ENCODE peak calls at places on chromosomes 13 and 19, in five cellular contexts. D is adrenal gland, U is lower leg skin, F is suprapubic skin, T is H1. Z is an unnamed sample.
A peak's percentile ranks its signal among the peaks of the same experiment; 100 is the strongest.

GRCh38 chr13:100530645-100531044 is 57.9 kb downstream of the GGACT start:
- DNase-seq in D (peak; percentile 34), U (peak; percentile 91), F (peak; percentile 80), T (no peak), Z (peak; percentile 43)

GRCh38 chr13:46341112-46341711 is 45.8 kb downstream of the RUBCNL start:
- DNase-seq in D (no peak), U (no peak), F (no peak), T (no peak), Z (no peak)

GRCh38 chr13:113848431-113849260 is 15.2 kb downstream of the GAS6 start:
- DNase-seq in D (no peak), U (peak; percentile 86), F (no peak), T (no peak), Z (no peak)

GRCh38 chr13:45928196-45928595 is 76.6 kb upstream of the SIAH3 start:
- DNase-seq in D (no peak), U (no peak), F (no peak), T (no peak), Z (no peak)

GRCh38 chr13:112879283-112879833 is 89.7 kb upstream of the MCF2L start:
- DNase-seq in D (no peak), U (peak; percentile 42), F (no peak), T (no peak), Z (no peak)

GRCh38 chr13:20439261-20439660 is 86.4 kb downstream of the CRYL1 start:
- DNase-seq in D (no peak), U (no peak), F (no peak), T (no peak), Z (peak; percentile 42)

GRCh38 chr13:26699197-26699490 is 61.4 kb downstream of the GPR12 start:
- DNase-seq in D (no peak), U (no peak), F (no peak), T (no peak), Z (no peak)

GRCh38 chr19:1566392-1567115 is 1.6 kb downstream of the MEX3D start:
- DNase-seq in D (peak; percentile 85), U (peak; percentile 92), F (no peak), T (peak; percentile 39), Z (peak; percentile 68)

GRCh38 chr19:44808463-44809371 is at the start of gene BCAM:
- DNase-seq in D (peak; percentile 79), U (peak; percentile 93), F (no peak), T (no peak), Z (peak; percentile 82)

GRCh38 chr19:43132696-43133095 is 50.2 kb upstream of the PSG2 start:
- DNase-seq in D (no peak), U (no peak), F (no peak), T (no peak), Z (no peak)

GRCh38 chr13:78183737-78184136 is 265.1 kb upstream of the EDNRB start:
- DNase-seq in D (no peak), U (no peak), F (no peak), T (no peak), Z (no peak)

GRCh38 chr19:6802336-6803035 is 30.0 kb downstream of the VAV1 start:
- DNase-seq in D (peak; percentile 34), U (no peak), F (peak; percentile 78), T (no peak), Z (no peak)

GRCh38 chr19:47186337-47187022 is 44.5 kb downstream of the BBC3 start:
- DNase-seq in D (no peak), U (no peak), F (no peak), T (no peak), Z (no peak)

GRCh38 chr13:32334676-32335075 is 19.4 kb downstream of the BRCA2 start:
- DNase-seq in D (no peak), U (no peak), F (no peak), T (no peak), Z (no peak)

GRCh38 chr19:47020992-47021496 is 1.4 kb downstream of the NPAS1 start:
- DNase-seq in D (no peak), U (no peak), F (no peak), T (no peak), Z (no peak)

GRCh38 chr13:106373304-106373988 is 162.0 kb downstream of the EFNB2 start:
- DNase-seq in D (peak; percentile 32), U (no peak), F (no peak), T (no peak), Z (no peak)

GRCh38 chr19:44753932-44754742 is 5.6 kb downstream of the BCL3 start:
- DNase-seq in D (peak; percentile 87), U (peak; percentile 98), F (peak; percentile 97), T (no peak), Z (peak; percentile 90)

GRCh38 chr19:16645140-16645539 is 14.8 kb downstream of the SMIM7 start:
- DNase-seq in D (no peak), U (no peak), F (no peak), T (no peak), Z (no peak)

GRCh38 chr19:6800991-6801396 is 28.5 kb downstream of the VAV1 start:
- DNase-seq in D (no peak), U (no peak), F (no peak), T (no peak), Z (no peak)

GRCh38 chr19:39413269-39413902 is 917 bp downstream of the PLEKHG2 start:
- DNase-seq in D (peak; percentile 63), U (peak; percentile 95), F (peak; percentile 84), T (no peak), Z (peak; percentile 82)

GRCh38 chr13:44243198-44243852 is 130.3 kb upstream of the SERP2 start:
- DNase-seq in D (peak; percentile 91), U (no peak), F (no peak), T (peak; percentile 60), Z (no peak)

GRCh38 chr19:16134510-16134909 is 9.0 kb upstream of the HSH2D start:
- DNase-seq in D (no peak), U (no peak), F (no peak), T (no peak), Z (no peak)

GRCh38 chr19:14167594-14168138 is 31.3 kb upstream of the ASF1B start:
- DNase-seq in D (no peak), U (no peak), F (no peak), T (no peak), Z (no peak)

GRCh38 chr19:56111601-56112312 is 9.3 kb downstream of the ZNF787 start:
- DNase-seq in D (peak; percentile 73), U (no peak), F (peak; percentile 80), T (no peak), Z (no peak)

GRCh38 chr13:66977156-66977555 is 253.0 kb downstream of the PCDH9 start:
- DNase-seq in D (no peak), U (no peak), F (no peak), T (no peak), Z (no peak)

GRCh38 chr13:39110518-39111097 is 72.4 kb downstream of the NHLRC3 start:
- DNase-seq in D (no peak), U (no peak), F (no peak), T (no peak), Z (no peak)

GRCh38 chr19:41957838-41958366 is 1.2 kb downstream of the RABAC1 start:
- DNase-seq in D (peak; percentile 76), U (no peak), F (no peak), T (peak; percentile 64), Z (peak; percentile 59)

GRCh38 chr13:99741979-99742378 is 229.6 kb downstream of the ZIC5 start:
- DNase-seq in D (no peak), U (no peak), F (no peak), T (no peak), Z (no peak)

GRCh38 chr19:17475541-17476115 is 5.3 kb downstream of the SLC27A1 start:
- DNase-seq in D (peak; percentile 61), U (no peak), F (no peak), T (no peak), Z (no peak)

GRCh38 chr13:70080030-70080429 is 27.6 kb upstream of the ATXN8OS start:
- DNase-seq in D (no peak), U (no peak), F (no peak), T (no peak), Z (no peak)

GRCh38 chr13:52968074-52968700 is 60.4 kb upstream of the OLFM4 start:
- DNase-seq in D (peak; percentile 75), U (peak; percentile 90), F (peak; percentile 86), T (peak; percentile 90), Z (peak; percentile 39)
- TF ChIP-seq POLR2A in D (no peak), U (no peak), F (no peak), T (no peak), Z (no peak)

GRCh38 chr19:10334340-10335148 is 1.2 kb upstream of the RAVER1 start:
- DNase-seq in D (peak; percentile 97), U (peak; percentile 99), F (peak; percentile 97), T (peak; percentile 70), Z (peak; percentile 98)

GRCh38 chr19:10332158-10332964 is 968 bp downstream of the RAVER1 start:
- DNase-seq in D (no peak), U (no peak), F (no peak), T (no peak), Z (no peak)

GRCh38 chr19:10332965-10333757 is at the start of gene RAVER1:
- DNase-seq in D (peak; percentile 98), U (peak; percentile 99), F (peak; percentile 99), T (peak; percentile 84), Z (peak; percentile 98)

GRCh38 chr19:10333758-10334339 is 520 bp upstream of the RAVER1 start:
- DNase-seq in D (peak; percentile 27), U (no peak), F (no peak), T (no peak), Z (no peak)

DNA sequence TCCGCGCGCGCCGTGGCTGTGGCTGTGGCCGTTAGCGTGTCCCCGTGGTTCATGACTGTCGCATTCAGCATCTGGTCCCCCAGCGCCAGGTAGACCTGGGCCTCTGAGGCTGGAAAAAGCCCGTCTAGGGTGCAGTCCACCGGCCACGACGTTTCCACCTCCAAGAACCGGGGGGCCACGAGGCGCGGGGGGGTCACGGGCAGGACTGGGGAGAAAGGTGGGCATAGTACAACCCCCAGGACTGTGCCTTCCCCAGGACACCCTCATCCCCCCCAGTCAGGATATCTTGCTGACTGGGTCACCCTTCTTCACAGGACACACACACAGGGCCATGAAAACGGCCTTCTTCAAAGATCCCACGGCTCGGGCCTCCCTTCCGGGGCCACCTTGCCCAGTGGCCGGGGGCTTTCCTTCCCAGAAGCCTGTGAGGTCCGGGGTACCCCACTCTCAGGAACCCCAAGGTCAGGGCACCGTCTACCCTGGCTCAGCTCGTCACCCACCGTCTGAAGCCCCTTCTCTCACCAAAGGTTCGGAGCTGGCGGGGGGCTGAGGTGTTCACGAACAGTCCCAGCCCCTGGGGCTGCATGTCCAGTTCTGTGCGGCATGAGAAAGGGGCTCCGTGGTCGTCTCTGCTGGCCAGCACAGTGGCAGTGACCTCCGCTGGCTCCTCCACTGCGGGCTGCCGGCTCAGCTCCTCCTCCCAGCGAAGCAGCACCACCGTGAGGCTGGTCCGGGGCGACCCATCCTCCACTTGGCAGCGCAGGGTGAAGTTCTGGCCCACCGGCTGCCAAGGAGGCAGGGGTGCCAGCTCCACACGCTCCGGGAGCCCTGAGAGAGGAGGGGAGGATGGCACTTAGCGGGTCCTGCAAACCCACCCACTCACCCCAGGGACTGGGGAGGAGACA is 2.1 kb upstream of the RAVER1 start:
- DNase-seq in D (no peak), U (no peak), F (no peak), T (no peak), Z (no peak)
- TF ChIP-seq CTCF in D (no peak), U (no peak), F (no peak), T (peak; percentile 28), Z (no peak)

GRCh38 chr19:461664-462551 is 1.1 kb upstream of the SHC2 start:
- DNase-seq in D (peak; percentile 55), U (peak; percentile 92), F (no peak), T (no peak), Z (peak; percentile 37)
- TF ChIP-seq POLR2A in D (peak; percentile 5), U (no peak), F (no peak), T (no peak), Z (no peak)

DNA sequence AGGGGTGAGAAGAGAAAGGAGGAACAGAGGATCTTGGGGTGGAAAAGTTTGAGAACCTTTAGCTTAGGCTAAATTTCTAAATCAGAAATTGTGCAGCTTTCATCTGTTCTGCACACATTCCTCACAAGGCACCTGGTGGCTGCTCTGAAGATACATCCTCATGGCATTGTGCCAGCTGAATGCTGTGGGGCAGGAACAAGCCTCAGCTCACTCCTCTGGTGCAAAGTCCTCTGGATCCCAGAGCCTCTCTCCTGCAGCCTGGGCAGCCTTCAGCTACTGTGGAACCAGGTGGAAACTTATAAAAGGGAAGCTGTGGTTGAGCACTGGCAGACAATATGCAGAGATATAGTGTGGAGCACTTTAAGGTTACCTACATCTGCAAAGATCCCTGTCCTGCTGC is 72.3 kb downstream of the KCTD12 start:
- DNase-seq in D (no peak), U (no peak), F (no peak), T (no peak), Z (no peak)
- TF ChIP-seq CTCF in D (no peak), U (no peak), F (no peak), T (no peak), Z (no peak)